ENCODE peak calls at places on chromosomes 1 and 21, in five cellular contexts. J is K562, B is H1, N is HepG2, P is GM12878. S is an unnamed sample.

GRCh38 chr1:22289251-22289995 is 146.5 kb upstream of the WNT4 start:
- DNase-seq in J (no peak), B (peak), P (no peak), N (no peak), S (no peak)

GRCh38 chr1:47438321-47439150 is 692 bp downstream of the FOXD2 start:
- DNase-seq in J (no peak), B (peak), P (no peak), N (no peak), S (no peak)

GRCh38 chr1:40264354-40264781 is 6.3 kb downstream of the ZMPSTE24 start:
- DNase-seq in P (no peak), J (no peak), B (no peak), N (no peak), S (no peak)

GRCh38 chr1:47805826-47806450 is 191.2 kb downstream of the TRABD2B start:
- DNase-seq in P (no peak), N (no peak), J (no peak), B (no peak), S (no peak)

GRCh38 chr1:165631403-165632151 is 543 bp downstream of the MGST3 start:
- DNase-seq in P (no peak), B (peak), J (peak), N (no peak), S (peak)

GRCh38 chr1:157181790-157182189 is 43.6 kb upstream of the ETV3 start:
- DNase-seq in B (no peak), J (no peak), N (no peak), P (no peak), S (no peak)

GRCh38 chr1:76330993-76331603 is 256.6 kb downstream of the ST6GALNAC3 start:
- DNase-seq in B (no peak), J (peak), P (no peak), N (peak), S (peak)

GRCh38 chr21:27648560-27648959 is 681.7 kb upstream of the ADAMTS5 start:
- DNase-seq in B (no peak), P (no peak), N (no peak), J (no peak), S (no peak)

GRCh38 chr1:203954788-203955552 is 93.6 kb downstream of the SNRPE start:
- DNase-seq in P (no peak), N (no peak), B (no peak), J (no peak), S (peak)

GRCh38 chr1:232571523-232571922 is 58.4 kb downstream of the SIPA1L2 start:
- DNase-seq in J (no peak), P (no peak), N (no peak), B (no peak), S (peak)

GRCh38 chr1:101122452-101123166 is 97.0 kb upstream of the DPH5 start:
- DNase-seq in J (no peak), N (no peak), B (no peak), P (no peak), S (no peak)

GRCh38 chr1:109161836-109162606 is 48.1 kb downstream of the ELAPOR1 start:
- DNase-seq in P (peak), J (no peak), N (no peak), B (no peak), S (no peak)

GRCh38 chr1:185325413-185325812 is 8.4 kb upstream of the IVNS1ABP start:
- DNase-seq in N (peak), B (no peak), J (peak), P (no peak), S (no peak)

GRCh38 chr1:87760100-87760499 is 431.4 kb downstream of the LMO4 start:
- DNase-seq in P (no peak), J (no peak), B (no peak), N (no peak), S (no peak)

GRCh38 chr21:44999428-44999971 is 59.7 kb downstream of the SLX9 start:
- DNase-seq in J (no peak), B (no peak), P (no peak), N (no peak), S (no peak)

GRCh38 chr1:173134800-173135199 is 72.3 kb downstream of the TNFSF4 start:
- DNase-seq in J (no peak), B (no peak), N (no peak), P (no peak), S (no peak)

GRCh38 chr21:44969965-44970755 is 30.3 kb downstream of the SLX9 start:
- DNase-seq in B (no peak), J (no peak), N (no peak), P (no peak), S (no peak)

GRCh38 chr1:240701412-240701811 is 89.5 kb upstream of the GREM2 start:
- DNase-seq in B (no peak), J (no peak), N (no peak), P (no peak), S (no peak)

GRCh38 chr1:39933956-39934941 is 20.7 kb upstream of the MFSD2A start:
- DNase-seq in P (no peak), B (no peak), J (no peak), N (peak), S (peak)

GRCh38 chr21:45142469-45142868 is 68.1 kb downstream of the ADARB1 start:
- DNase-seq in P (no peak), B (peak), J (no peak), N (no peak), S (no peak)

GRCh38 chr1:116680752-116681151 is 13.2 kb upstream of the IGSF3 start:
- DNase-seq in P (no peak), N (no peak), B (no peak), J (no peak), S (no peak)

GRCh38 chr1:62131093-62131725 is 63.4 kb upstream of the L1TD1 start:
- DNase-seq in P (no peak), B (peak), J (peak), N (peak), S (peak)

GRCh38 chr1:229102741-229103480 is 168.0 kb upstream of the RAB4A start:
- DNase-seq in J (no peak), N (no peak), B (no peak), P (no peak), S (no peak)

GRCh38 chr1:29736582-29737188 is 500.4 kb downstream of the PTPRU start:
- DNase-seq in N (peak), B (peak), J (peak), P (no peak), S (peak)

GRCh38 chr1:117150316-117150715 is 28.8 kb upstream of the TRIM45 start:
- DNase-seq in J (no peak), B (no peak), P (no peak), N (no peak), S (no peak)

GRCh38 chr21:18000961-18001522 is 181.9 kb upstream of the C21orf91 start:
- DNase-seq in N (peak), B (no peak), J (no peak), P (no peak), S (no peak)

GRCh38 chr1:67536957-67537646 is 106.9 kb upstream of the SERBP1 start:
- DNase-seq in J (no peak), B (no peak), P (no peak), N (no peak), S (no peak)

GRCh38 chr1:46747683-46748288 is 28.9 kb upstream of the EFCAB14 start:
- DNase-seq in P (no peak), N (peak), J (peak), B (peak), S (peak)

GRCh38 chr1:193462629-193463320 is 276.4 kb upstream of the B3GALT2 start:
- DNase-seq in B (no peak), P (no peak), N (no peak), J (no peak), S (no peak)

GRCh38 chr1:117826551-117827078 is 102.8 kb downstream of the GDAP2 start:
- DNase-seq in P (no peak), B (no peak), N (peak), J (no peak), S (peak)

GRCh38 chr1:236066828-236067386 is 2.0 kb upstream of the NID1 start:
- DNase-seq in P (peak), J (no peak), B (no peak), N (no peak), S (no peak)

GRCh38 chr1:151047591-151047924 is at the start of gene C1orf56:
- DNase-seq in P (no peak), J (peak), N (peak), B (peak), S (peak)

GRCh38 chr1:55522353-55522903 is 307.3 kb upstream of the USP24 start:
- DNase-seq in N (no peak), J (no peak), P (no peak), B (no peak), S (no peak)

GRCh38 chr21:39386194-39386593 is 37.3 kb upstream of the HMGN1 start:
- DNase-seq in P (no peak), J (no peak), N (peak), B (no peak), S (no peak)

GRCh38 chr1:66930823-66931174 is 6.0 kb downstream of the MIER1 start:
- DNase-seq in N (no peak), J (no peak), P (no peak), B (no peak), S (no peak)

GRCh38 chr1:209780276-209780675 is 4.1 kb downstream of the C1orf74 start:
- DNase-seq in B (no peak), P (no peak), J (no peak), N (no peak), S (no peak)

GRCh38 chr1:14539953-14540563 is 58.4 kb upstream of the KAZN start:
- DNase-seq in N (no peak), B (no peak), J (no peak), P (no peak), S (no peak)

GRCh38 chr1:91700771-91701493 is 185.0 kb downstream of the TGFBR3 start:
- DNase-seq in N (no peak), P (no peak), J (no peak), B (no peak), S (no peak)

GRCh38 chr1:91699339-91699970 is 186.5 kb downstream of the TGFBR3 start:
- DNase-seq in N (no peak), P (no peak), B (no peak), J (no peak), S (no peak)

GRCh38 chr1:91701494-91701869 is 184.5 kb downstream of the TGFBR3 start:
- DNase-seq in J (no peak), P (no peak), N (no peak), B (no peak), S (no peak)

GRCh38 chr1:91697322-91698260 is 188.4 kb downstream of the TGFBR3 start:
- DNase-seq in J (no peak), B (no peak), P (peak), N (no peak), S (no peak)

DNA sequence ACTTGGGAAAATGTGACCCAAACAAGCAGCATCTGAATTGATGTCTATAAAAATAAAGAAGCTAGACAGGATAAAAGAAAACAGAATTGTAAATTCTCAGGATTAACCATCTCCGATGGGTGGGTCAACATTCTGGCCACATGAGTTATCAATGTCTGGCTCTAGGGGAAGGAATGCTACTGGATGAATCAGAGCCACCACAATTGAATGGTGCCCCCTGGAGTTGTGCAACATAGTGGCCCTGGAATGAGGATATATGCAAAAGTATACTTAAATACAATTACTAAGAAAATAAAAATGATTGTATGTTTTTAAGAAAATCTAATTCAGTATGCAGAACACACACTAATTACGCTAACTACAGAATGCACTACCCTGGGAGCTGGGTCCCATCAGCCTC is 185.6 kb downstream of the TGFBR3 start:
- DNase-seq in N (no peak), J (no peak), P (no peak), B (no peak), S (no peak)
- TF ChIP-seq MAX in N (no peak), J (no peak), P (no peak), B (no peak), S (no peak)

GRCh38 chr1:12537294-12537693 is 80.7 kb downstream of the DHRS3 start:
- DNase-seq in B (no peak), N (no peak), J (peak), P (no peak), S (no peak)
- TF ChIP-seq KDM1A in B (no peak), N (no peak), J (no peak), P (no peak), S (no peak)

GRCh38 chr1:114536043-114536442 is 25.0 kb upstream of the TRIM33 start:
- DNase-seq in B (no peak), P (no peak), N (no peak), J (no peak), S (no peak)

GRCh38 chr1:114535401-114535800 is 24.4 kb upstream of the TRIM33 start:
- DNase-seq in P (no peak), N (no peak), J (no peak), B (no peak), S (no peak)

GRCh38 chr1:114545796-114546195 is 34.8 kb upstream of the TRIM33 start:
- DNase-seq in J (no peak), B (no peak), P (no peak), N (no peak), S (no peak)

DNA sequence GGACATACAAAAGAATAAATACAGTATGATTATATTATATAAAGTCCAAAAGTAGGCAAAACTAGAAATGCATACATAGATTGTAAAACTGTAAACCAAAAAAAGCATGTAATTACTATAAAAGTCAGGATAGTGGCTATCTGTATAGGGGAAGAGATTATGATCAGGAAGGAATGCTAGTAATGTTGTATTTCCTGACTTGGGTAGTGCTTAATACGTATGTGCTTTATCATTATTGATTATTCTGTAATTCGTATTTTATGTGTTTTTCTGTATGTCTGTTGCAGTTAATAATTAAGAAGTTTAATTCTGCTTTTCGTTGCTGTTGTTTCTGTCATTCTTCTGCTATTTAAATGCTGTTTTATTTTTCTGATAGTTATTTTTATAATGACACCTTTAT is 29.2 kb upstream of the TRIM33 start:
- DNase-seq in P (no peak), N (no peak), J (no peak), B (no peak), S (no peak)
- TF ChIP-seq MAX in P (no peak), N (no peak), J (no peak), B (no peak), S (no peak)

GRCh38 chr1:207240325-207241095 is 81.0 kb upstream of the CD55 start:
- DNase-seq in P (no peak), B (no peak), N (peak), J (no peak), S (no peak)
- TF ChIP-seq KDM1A in P (no peak), B (no peak), N (no peak), J (no peak), S (no peak)

GRCh38 chr1:202133016-202133415 is 10.3 kb downstream of the GPR37L1 start:
- DNase-seq in B (no peak), N (no peak), J (no peak), P (no peak), S (no peak)

GRCh38 chr1:202133989-202134388 is 10.5 kb downstream of the ARL8A start:
- DNase-seq in N (no peak), B (no peak), J (no peak), P (no peak), S (no peak)

GRCh38 chr1:202133521-202133920 is 10.8 kb downstream of the GPR37L1 start:
- DNase-seq in N (no peak), P (no peak), B (no peak), J (no peak), S (no peak)

GRCh38 chr1:202134645-202135172 is 9.8 kb downstream of the ARL8A start:
- DNase-seq in P (no peak), N (no peak), B (no peak), J (no peak), S (no peak)

GRCh38 chr1:202135221-202135721 is 9.3 kb downstream of the ARL8A start:
- DNase-seq in J (peak), N (peak), B (peak), P (no peak), S (peak)
- TF ChIP-seq MAX in J (no peak), N (no peak), B (no peak), P (no peak), S (no peak)

GRCh38 chr1:167786502-167786901 is 64.7 kb downstream of the MPZL1 start:
- DNase-seq in J (no peak), P (no peak), N (no peak), B (no peak), S (no peak)
- TF ChIP-seq KDM1A in J (no peak), P (no peak), N (no peak), B (no peak), S (no peak)

GRCh38 chr21:37971390-37971789 is 55.1 kb upstream of the KCNJ6 start:
- DNase-seq in J (no peak), P (no peak), N (no peak), B (no peak), S (no peak)

GRCh38 chr21:37970548-37970947 is 54.3 kb upstream of the KCNJ6 start:
- DNase-seq in N (no peak), J (no peak), B (no peak), P (no peak), S (no peak)

GRCh38 chr21:37974081-37974480 is 57.8 kb upstream of the KCNJ6 start:
- DNase-seq in P (no peak), N (no peak), J (no peak), B (no peak), S (peak)
- TF ChIP-seq MAX in P (no peak), N (no peak), J (no peak), B (no peak), S (peak)

GRCh38 chr1:64969305-64970066 is 3.1 kb upstream of the JAK1 start:
- DNase-seq in B (no peak), N (peak), J (peak), P (no peak), S (no peak)
- TF ChIP-seq KDM1A in B (no peak), N (no peak), J (no peak), P (no peak), S (no peak)

GRCh38 chr1:90534669-90535379 is 182.3 kb downstream of the BARHL2 start:
- DNase-seq in P (no peak), N (no peak), B (no peak), J (no peak), S (no peak)
- TF ChIP-seq MAX in P (no peak), N (no peak), B (no peak), J (no peak), S (no peak)

GRCh38 chr1:149888999-149889289 is 10.4 kb upstream of the BOLA1 start:
- DNase-seq in B (no peak), N (no peak), J (no peak), P (no peak), S (no peak)
- TF ChIP-seq KDM1A in B (no peak), N (no peak), J (no peak), P (no peak), S (no peak)

S was measured in A549.